ENCODE peak calls at places on chromosomes 5 and 9, in four cellular contexts. K is fibroblast of lung, N is tibial nerve, G is uterus. S is an unnamed sample. For H3K4me1, the result is how much of the 10 kb centered on the place peaks cover.

GRCh38 chr9:87570000-87570834 is 72.5 kb downstream of the DAPK1 start:
- DNase-seq in K (no peak), N (no peak), G (no peak), S (no peak)

GRCh38 chr9:127698985-127699670 is 7.7 kb upstream of the CFAP157 start:
- DNase-seq in K (peak), N (peak), G (peak), S (peak)

GRCh38 chr9:107422189-107422802 is 67.3 kb downstream of the KLF4 start:
- DNase-seq in K (peak), N (peak), G (peak), S (no peak)

GRCh38 chr9:21993893-21994525 is at the start of gene CDKN2A:
- DNase-seq in K (no peak), N (no peak), G (no peak), S (peak)

GRCh38 chr5:79759436-79759835 is 69.8 kb downstream of the CMYA5 start:
- DNase-seq in K (peak), N (no peak), G (peak), S (no peak)

GRCh38 chr5:42268630-42269029 is 154.6 kb upstream of the GHR start:
- DNase-seq in K (peak), N (no peak), G (no peak), S (no peak)

GRCh38 chr9:115981011-115981410 is 172.6 kb upstream of the PAPPA start:
- DNase-seq in K (no peak), N (no peak), G (no peak), S (no peak)

GRCh38 chr5:134281081-134281480 is 55.2 kb upstream of the PPP2CA start:
- DNase-seq in K (no peak), N (no peak), G (no peak), S (no peak)

GRCh38 chr5:1827410-1828397 is 26.5 kb downstream of the NDUFS6 start:
- DNase-seq in K (no peak), N (no peak), G (no peak), S (no peak)

GRCh38 chr5:170390472-170390871 is 1.3 kb upstream of the KCNMB1 start:
- DNase-seq in K (no peak), N (no peak), G (no peak), S (no peak)

GRCh38 chr9:134214766-134215394 is 50.5 kb upstream of the RNU6ATAC start:
- DNase-seq in K (no peak), N (no peak), G (no peak), S (no peak)

GRCh38 chr5:142839711-142840441 is 69.7 kb downstream of the ARHGAP26 start:
- DNase-seq in K (peak), N (peak), G (peak), S (no peak)

GRCh38 chr5:140565024-140565779 is 574 bp downstream of the SLC35A4 start:
- DNase-seq in K (no peak), N (no peak), G (no peak), S (no peak)

GRCh38 chr5:32711693-32712462 is 757 bp downstream of the NPR3 start:
- DNase-seq in K (peak), N (no peak), G (no peak), S (no peak)

GRCh38 chr5:76372320-76373054 is 30.6 kb upstream of the IQGAP2 start:
- DNase-seq in K (peak), N (no peak), G (no peak), S (no peak)

GRCh38 chr5:132876020-132876759 is 2.7 kb downstream of the LEAP2 start:
- DNase-seq in K (no peak), N (no peak), G (no peak), S (no peak)

GRCh38 chr5:77806213-77806843 is 30.2 kb upstream of the TBCA start:
- DNase-seq in K (peak), N (no peak), G (no peak), S (no peak)

GRCh38 chr9:95507456-95508241 is 9.1 kb downstream of the PTCH1 start:
- DNase-seq in K (peak), N (no peak), G (peak), S (peak)

GRCh38 chr9:87428659-87429058 is 69.0 kb upstream of the DAPK1 start:
- DNase-seq in K (no peak), N (no peak), G (no peak), S (no peak)

GRCh38 chr5:53543401-53543800 is 17.0 kb upstream of the NDUFS4 start:
- DNase-seq in K (peak), N (no peak), G (no peak), S (no peak)

GRCh38 chr9:16704489-16705111 is 165.9 kb downstream of the BNC2 start:
- DNase-seq in K (peak), N (peak), G (peak), S (no peak)

GRCh38 chr5:108650997-108651396 is 96.7 kb upstream of the FER start:
- DNase-seq in K (peak), N (no peak), G (no peak), S (no peak)

GRCh38 chr9:69332067-69332685 is 7.2 kb downstream of the ENTREP1 start:
- DNase-seq in K (no peak), N (no peak), G (no peak), S (no peak)

GRCh38 chr5:126492939-126493338 is 69.7 kb downstream of the GRAMD2B start:
- DNase-seq in K (peak), N (no peak), G (peak), S (no peak)

GRCh38 chr9:124771867-124772621 is 933 bp upstream of the NR6A1 start:
- DNase-seq in K (peak), N (no peak), G (peak), S (peak)

GRCh38 chr9:93217706-93218105 is 33.8 kb downstream of the WNK2 start:
- DNase-seq in K (no peak), N (no peak), G (no peak), S (no peak)

GRCh38 chr5:98069876-98070512 is 703.5 kb upstream of the RGMB start:
- DNase-seq in K (peak), N (no peak), G (no peak), S (no peak)

GRCh38 chr5:76257225-76257833 is 145.8 kb upstream of the IQGAP2 start:
- DNase-seq in K (no peak), N (no peak), G (no peak), S (no peak)

GRCh38 chr9:100014846-100015245 is 84.0 kb downstream of the ERP44 start:
- DNase-seq in K (no peak), N (no peak), G (no peak), S (no peak)

GRCh38 chr5:83471405-83472212 is at the start of gene VCAN:
- DNase-seq in K (peak), N (peak), G (peak), S (no peak)

GRCh38 chr9:111985315-111985714 is 88.7 kb downstream of the UGCG start:
- DNase-seq in K (no peak), N (no peak), G (no peak), S (no peak)

GRCh38 chr9:116160676-116161571 is 7.3 kb downstream of the PAPPA start:
- DNase-seq in K (no peak), N (no peak), G (no peak), S (no peak)

GRCh38 chr5:139294372-139295165 is 1.0 kb downstream of the MATR3 start:
- DNase-seq in K (peak), N (peak), G (peak), S (peak)

GRCh38 chr5:121968910-121969607 is 7.3 kb downstream of the SRFBP1 start:
- DNase-seq in K (peak), N (no peak), G (no peak), S (no peak)

DNA sequence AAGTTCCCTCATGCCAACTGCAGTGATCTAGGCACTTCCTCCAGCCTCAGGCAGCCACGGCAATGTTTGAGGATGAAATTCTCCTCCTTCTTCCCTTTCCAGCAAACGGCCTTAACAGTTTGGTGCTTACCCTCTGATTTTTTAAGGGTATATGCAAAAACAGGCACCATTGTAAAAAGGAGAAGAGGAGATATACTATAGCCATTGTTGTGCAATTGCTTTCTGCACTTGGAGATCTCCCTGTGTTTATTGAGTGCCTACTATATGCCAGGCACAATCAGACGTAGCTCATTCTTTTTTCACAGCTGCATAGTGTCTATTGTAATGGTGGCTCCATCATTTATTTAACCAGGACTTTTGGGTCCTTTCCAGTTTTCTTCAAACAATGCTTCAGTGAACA is 29.5 kb downstream of the GSN start:
- DNase-seq in K (no peak), N (peak), G (no peak), S (no peak)
- H3K4me1 ChIP-seq in K (under half), N (under half), G (under half), S (under half)

GRCh38 chr9:122221223-122221811 is 7.4 kb downstream of the LHX6 start:
- DNase-seq in K (no peak), N (no peak), G (no peak), S (no peak)

GRCh38 chr9:122219856-122220672 is 8.7 kb downstream of the LHX6 start:
- DNase-seq in K (peak), N (no peak), G (no peak), S (no peak)

GRCh38 chr9:122218885-122219855 is 9.6 kb downstream of the LHX6 start:
- DNase-seq in K (peak), N (no peak), G (no peak), S (no peak)

GRCh38 chr9:122222741-122223140 is 6.0 kb downstream of the LHX6 start:
- DNase-seq in K (no peak), N (no peak), G (no peak), S (no peak)

DNA sequence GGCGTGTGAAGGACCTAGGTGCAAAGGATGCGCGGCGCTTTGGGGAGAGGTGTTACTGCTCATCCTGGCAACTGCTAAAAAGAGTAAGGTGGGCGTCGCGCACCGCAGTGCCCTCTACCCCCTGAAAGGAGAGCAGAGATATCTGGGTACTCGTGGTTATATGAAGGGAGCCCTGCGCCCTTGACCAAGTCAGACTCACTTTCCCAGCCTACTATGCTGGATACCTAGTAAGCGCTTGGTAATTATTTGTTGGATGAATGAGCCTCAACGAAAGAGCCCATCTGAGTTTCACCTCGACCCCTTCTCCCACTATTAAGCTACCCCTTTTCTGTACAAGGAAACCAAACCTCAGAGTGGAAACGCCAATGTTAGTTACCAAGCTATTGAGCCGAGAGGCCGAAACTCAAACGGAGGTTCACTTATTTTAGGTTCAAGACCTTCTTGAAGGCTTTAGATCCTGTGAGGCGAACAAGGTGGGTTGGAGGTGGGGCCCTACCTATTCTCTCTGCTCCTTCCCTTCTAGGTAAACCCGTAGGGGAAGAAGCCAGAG is 8.0 kb downstream of the LHX6 start:
- DNase-seq in K (no peak), N (no peak), G (no peak), S (no peak)
- H3K4me1 ChIP-seq in K (under half), N (under half), G (under half), S (under half)

DNA sequence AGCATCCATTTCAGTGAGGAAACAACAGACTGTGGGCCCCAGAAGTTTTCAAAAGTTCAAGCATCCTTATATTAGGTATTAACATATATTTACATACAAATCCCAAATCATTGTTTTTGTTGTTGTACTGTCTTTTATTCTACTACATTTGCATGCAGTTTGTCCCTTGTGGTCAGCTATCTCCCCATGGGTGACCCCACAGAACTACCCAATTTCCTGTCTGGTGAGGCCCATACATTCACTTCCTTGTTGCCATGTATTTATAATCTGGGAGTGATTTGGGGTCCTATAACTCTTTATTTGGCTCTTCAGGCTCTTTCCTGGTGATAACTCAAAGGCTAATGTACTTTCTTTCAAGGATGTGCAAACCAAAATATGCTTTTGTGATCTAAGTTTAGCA is 3.3 kb upstream of the CD180 start:
- DNase-seq in K (no peak), N (no peak), G (no peak), S (no peak)
- H3K4me1 ChIP-seq in K (under half), N (under half), G (under half), S (under half)

GRCh38 chr9:113591899-113592625 is 128.5 kb downstream of the RGS3 start:
- DNase-seq in K (no peak), N (no peak), G (no peak), S (no peak)
- H3K4me1 ChIP-seq in K (under half), N (under half), G (under half), S (under half)

GRCh38 chr9:14466429-14466818 is 152.5 kb upstream of the NFIB start:
- DNase-seq in K (no peak), N (no peak), G (no peak), S (no peak)

GRCh38 chr9:14467675-14468374 is 153.9 kb upstream of the NFIB start:
- DNase-seq in K (no peak), N (no peak), G (no peak), S (no peak)

GRCh38 chr9:14466828-14467227 is 152.9 kb upstream of the NFIB start:
- DNase-seq in K (no peak), N (no peak), G (no peak), S (no peak)

DNA sequence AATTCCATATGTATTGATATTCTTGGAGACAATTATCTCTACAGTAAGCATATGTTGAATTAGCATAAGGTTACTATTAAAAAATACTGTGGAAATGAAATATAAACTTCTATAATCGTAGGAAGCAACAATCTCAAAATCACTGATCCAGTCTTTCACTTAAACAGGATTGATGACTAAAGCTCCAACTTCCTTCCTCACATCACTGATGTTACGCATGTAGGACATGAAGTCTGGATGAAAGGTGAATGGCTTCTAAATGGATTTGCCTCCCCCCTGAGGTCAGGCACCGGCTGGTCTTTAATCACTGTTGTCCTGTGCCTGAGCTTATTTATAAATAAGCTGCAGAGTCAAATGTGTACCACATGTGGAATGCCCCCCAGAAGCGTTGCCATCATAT is 157.1 kb upstream of the NFIB start:
- DNase-seq in K (no peak), N (no peak), G (no peak), S (no peak)
- H3K4me1 ChIP-seq in K (under half), N (under half), G (under half), S (under half)